ENCODE peak calls at places on chromosomes 13 and 19, in ten cellular contexts. Z is heart right ventricle; D is effector memory CD4-positive, alpha-beta T cell; G is astrocyte; U is pancreas; P is Karpas-422; J is transverse colon; A is mucosa of descending colon; R is uterus; V is naive thymus-derived CD4-positive, alpha-beta T cell. B is an unnamed sample. For H3K4me1, the result is how much of the 10 kb centered on the place peaks cover.

GRCh38 chr19:30781519-30781918 is 409.3 kb downstream of the ZNF536 start:
- DNase-seq in Z (peak), D (no peak), G (no peak), U (no peak), P (no peak), J (no peak), A (no peak), R (no peak), V (no peak), B (no peak)

GRCh38 chr19:37931941-37932655 is 25.1 kb downstream of the SIPA1L3 start:
- DNase-seq in Z (peak), D (no peak), G (peak), U (peak), P (no peak), J (peak), A (peak), R (peak), V (no peak), B (peak)

GRCh38 chr13:44884076-44884729 is 105.1 kb downstream of the NUFIP1 start:
- DNase-seq in Z (no peak), D (no peak), G (peak), U (no peak), P (no peak), J (no peak), A (no peak), R (no peak), V (no peak), B (no peak)

GRCh38 chr13:112079696-112080095 is 12.7 kb downstream of the SOX1 start:
- DNase-seq in Z (no peak), D (no peak), G (no peak), U (no peak), P (no peak), J (no peak), A (no peak), R (no peak), V (no peak), B (no peak)

GRCh38 chr13:43269037-43269476 is 245.7 kb downstream of the DNAJC15 start:
- DNase-seq in Z (no peak), D (no peak), G (peak), U (no peak), P (no peak), J (peak), A (no peak), R (peak), V (no peak), B (peak)

GRCh38 chr19:6020166-6020967 is 42.4 kb upstream of the RANBP3 start:
- DNase-seq in Z (no peak), D (no peak), G (no peak), U (no peak), P (no peak), J (no peak), A (no peak), R (no peak), V (no peak), B (no peak)

GRCh38 chr13:113323869-113324268 is 26.8 kb downstream of the LAMP1 start:
- DNase-seq in Z (no peak), D (no peak), G (no peak), U (no peak), P (no peak), J (no peak), A (no peak), R (no peak), V (no peak), B (no peak)

GRCh38 chr13:49517461-49517860 is 21.7 kb downstream of the PHF11 start:
- DNase-seq in Z (peak), D (no peak), G (no peak), U (no peak), P (no peak), J (no peak), A (no peak), R (no peak), V (no peak), B (no peak)

GRCh38 chr19:18660051-18660910 is 23.2 kb upstream of the CRTC1 start:
- DNase-seq in Z (peak), D (no peak), G (peak), U (no peak), P (no peak), J (peak), A (no peak), R (peak), V (no peak), B (no peak)

GRCh38 chr13:106329941-106330340 is 205.5 kb downstream of the EFNB2 start:
- DNase-seq in Z (no peak), D (no peak), G (no peak), U (no peak), P (no peak), J (peak), A (peak), R (no peak), V (no peak), B (no peak)

GRCh38 chr19:49858591-49858985 is 7.6 kb downstream of the PTOV1 start:
- DNase-seq in Z (no peak), D (no peak), G (no peak), U (no peak), P (no peak), J (no peak), A (no peak), R (no peak), V (no peak), B (no peak)

GRCh38 chr19:37217533-37217854 is 520 bp upstream of the ZNF383 start:
- DNase-seq in Z (no peak), D (no peak), G (no peak), U (no peak), P (peak), J (no peak), A (no peak), R (no peak), V (no peak), B (no peak)

GRCh38 chr19:51489113-51489512 is 10.8 kb downstream of the CEACAM18 start:
- DNase-seq in Z (no peak), D (no peak), G (no peak), U (no peak), P (no peak), J (no peak), A (no peak), R (no peak), V (no peak), B (no peak)

GRCh38 chr13:99956473-99957349 is 14.9 kb downstream of the ZIC5 start:
- DNase-seq in Z (no peak), D (no peak), G (no peak), U (peak), P (no peak), J (no peak), A (no peak), R (no peak), V (no peak), B (no peak)

GRCh38 chr19:41889896-41890295 is 6.9 kb downstream of the ARHGEF1 start:
- DNase-seq in Z (no peak), D (no peak), G (no peak), U (no peak), P (no peak), J (no peak), A (peak), R (no peak), V (no peak), B (no peak)

GRCh38 chr13:40458283-40459031 is 208.0 kb downstream of the FOXO1 start:
- DNase-seq in Z (no peak), D (no peak), G (no peak), U (no peak), P (peak), J (no peak), A (no peak), R (no peak), V (no peak), B (no peak)
- H3K4me1 ChIP-seq in Z (under half), D (under half), G (under half), U (under half), P (under half), J (under half), A (under half), R (under half), V (under half), B (under half)

GRCh38 chr13:32600891-32601290 is 14.6 kb downstream of the PDS5B start:
- DNase-seq in Z (no peak), D (no peak), G (no peak), U (no peak), P (peak), J (no peak), A (no peak), R (no peak), V (no peak), B (no peak)
- H3K4me1 ChIP-seq in Z (under half), D (under half), G (under half), U (under half), P (under half), J (under half), A (under half), R (under half), V (under half), B (under half)

GRCh38 chr19:2077833-2078619 is 18.1 kb downstream of the MOB3A start:
- DNase-seq in Z (no peak), D (no peak), G (no peak), U (no peak), P (no peak), J (no peak), A (no peak), R (no peak), V (no peak), B (no peak)

GRCh38 chr19:2079076-2079864 is 16.9 kb downstream of the MOB3A start:
- DNase-seq in Z (no peak), D (no peak), G (no peak), U (no peak), P (no peak), J (no peak), A (no peak), R (no peak), V (no peak), B (no peak)

GRCh38 chr19:2079865-2080301 is 16.2 kb downstream of the MOB3A start:
- DNase-seq in Z (no peak), D (no peak), G (no peak), U (no peak), P (no peak), J (no peak), A (no peak), R (no peak), V (no peak), B (no peak)

GRCh38 chr19:2076481-2077082 is 19.5 kb downstream of the MOB3A start:
- DNase-seq in Z (no peak), D (no peak), G (no peak), U (no peak), P (no peak), J (no peak), A (no peak), R (no peak), V (no peak), B (no peak)

GRCh38 chr19:2077398-2077797 is 18.7 kb downstream of the MOB3A start:
- DNase-seq in Z (no peak), D (no peak), G (no peak), U (no peak), P (no peak), J (no peak), A (no peak), R (no peak), V (no peak), B (no peak)
- H3K4me1 ChIP-seq in Z (under half), D (under half), G (under half), U (under half), P (under half), J (under half), A (under half), R (under half), V (under half), B (under half)

DNA sequence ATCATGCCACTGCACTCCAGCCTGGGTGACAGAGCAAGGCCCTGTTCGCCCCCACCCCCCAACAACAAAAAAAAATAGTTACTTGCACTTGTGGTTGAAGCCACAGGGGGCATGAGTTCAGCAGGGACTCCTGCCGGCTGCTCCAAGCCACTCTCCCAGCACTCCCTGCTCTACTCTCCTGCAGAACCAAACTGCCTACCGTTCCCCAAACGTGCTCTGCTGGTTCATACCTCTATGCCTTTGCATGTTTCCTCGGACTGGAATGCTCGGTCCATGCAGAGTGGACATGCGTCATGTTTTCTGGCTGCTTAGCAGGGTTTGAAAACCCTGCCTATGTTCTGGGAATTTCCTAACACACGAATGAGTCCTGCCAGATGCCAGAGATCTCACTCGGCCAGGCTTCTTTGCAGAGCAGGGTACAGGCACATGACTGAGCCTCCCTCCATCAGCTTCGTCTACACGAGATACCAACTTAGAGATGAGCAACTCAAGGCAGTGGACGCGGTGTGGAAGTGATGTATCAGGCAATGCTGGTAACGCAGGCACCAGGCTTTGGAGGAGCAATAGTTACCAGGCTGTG is 8.5 kb upstream of the SLC25A15 start:
- DNase-seq in Z (no peak), D (no peak), G (no peak), U (no peak), P (peak), J (no peak), A (no peak), R (no peak), V (no peak), B (no peak)
- H3K4me1 ChIP-seq in Z (under half), D (under half), G (under half), U (under half), P (under half), J (under half), A (under half), R (under half), V (under half), B (under half)

DNA sequence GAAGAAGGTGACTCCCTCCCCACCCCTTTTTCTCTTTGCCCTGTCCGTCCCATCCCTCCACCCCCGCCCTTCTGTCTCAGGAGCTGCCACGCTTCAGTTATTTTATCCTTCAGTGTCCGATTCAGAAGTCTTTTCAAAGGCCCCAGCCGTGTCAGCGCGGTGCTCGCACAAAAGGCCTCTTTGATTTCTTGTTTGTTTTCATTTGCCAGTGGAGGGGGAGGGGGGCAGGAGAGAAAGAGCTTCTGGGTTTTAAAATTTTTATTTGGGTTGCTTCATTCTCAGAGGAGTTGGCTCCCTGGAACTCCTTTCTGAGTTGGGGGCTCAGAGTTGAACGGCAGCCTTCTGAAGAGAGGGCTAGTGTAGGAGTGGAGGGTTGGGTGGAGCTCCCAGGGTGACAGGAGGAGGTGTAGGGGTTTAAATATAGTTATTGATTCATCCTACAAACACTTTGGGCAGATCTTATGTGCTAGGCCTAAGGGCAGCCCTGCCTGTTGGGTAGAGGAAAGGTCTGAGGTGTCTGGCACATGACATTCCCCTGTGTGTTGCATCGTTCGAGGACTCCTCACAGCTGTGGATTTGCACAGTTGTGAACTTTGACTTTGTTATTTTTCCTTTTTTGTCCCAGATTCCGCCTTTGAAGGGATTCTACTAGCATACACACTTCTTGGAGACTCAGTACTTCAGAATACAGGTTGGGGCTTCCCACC is 36.8 kb downstream of the NFIX start:
- DNase-seq in Z (no peak), D (no peak), G (peak), U (no peak), P (no peak), J (no peak), A (no peak), R (no peak), V (no peak), B (no peak)
- H3K4me1 ChIP-seq in Z (half or more), D (under half), G (half or more), U (under half), P (under half), J (half or more), A (half or more), R (half or more), V (under half), B (under half)

GRCh38 chr13:37495046-37495445 is 103.5 kb downstream of the POSTN start:
- DNase-seq in Z (no peak), D (no peak), G (peak), U (no peak), P (no peak), J (no peak), A (no peak), R (no peak), V (no peak), B (no peak)

GRCh38 chr13:37491661-37492060 is 106.9 kb downstream of the POSTN start:
- DNase-seq in Z (no peak), D (no peak), G (no peak), U (no peak), P (no peak), J (no peak), A (no peak), R (no peak), V (no peak), B (no peak)

GRCh38 chr13:37492741-37493514 is 105.6 kb downstream of the POSTN start:
- DNase-seq in Z (no peak), D (no peak), G (peak), U (no peak), P (no peak), J (no peak), A (no peak), R (no peak), V (no peak), B (no peak)

GRCh38 chr13:37490176-37490575 is 108.4 kb downstream of the POSTN start:
- DNase-seq in Z (no peak), D (no peak), G (peak), U (no peak), P (no peak), J (no peak), A (no peak), R (no peak), V (no peak), B (no peak)

GRCh38 chr13:37492061-37492460 is 106.5 kb downstream of the POSTN start:
- DNase-seq in Z (no peak), D (no peak), G (peak), U (no peak), P (no peak), J (no peak), A (no peak), R (no peak), V (no peak), B (no peak)
- H3K4me1 ChIP-seq in Z (under half), D (under half), G (under half), U (under half), P (under half), J (under half), A (under half), R (under half), V (under half), B (under half)

DNA sequence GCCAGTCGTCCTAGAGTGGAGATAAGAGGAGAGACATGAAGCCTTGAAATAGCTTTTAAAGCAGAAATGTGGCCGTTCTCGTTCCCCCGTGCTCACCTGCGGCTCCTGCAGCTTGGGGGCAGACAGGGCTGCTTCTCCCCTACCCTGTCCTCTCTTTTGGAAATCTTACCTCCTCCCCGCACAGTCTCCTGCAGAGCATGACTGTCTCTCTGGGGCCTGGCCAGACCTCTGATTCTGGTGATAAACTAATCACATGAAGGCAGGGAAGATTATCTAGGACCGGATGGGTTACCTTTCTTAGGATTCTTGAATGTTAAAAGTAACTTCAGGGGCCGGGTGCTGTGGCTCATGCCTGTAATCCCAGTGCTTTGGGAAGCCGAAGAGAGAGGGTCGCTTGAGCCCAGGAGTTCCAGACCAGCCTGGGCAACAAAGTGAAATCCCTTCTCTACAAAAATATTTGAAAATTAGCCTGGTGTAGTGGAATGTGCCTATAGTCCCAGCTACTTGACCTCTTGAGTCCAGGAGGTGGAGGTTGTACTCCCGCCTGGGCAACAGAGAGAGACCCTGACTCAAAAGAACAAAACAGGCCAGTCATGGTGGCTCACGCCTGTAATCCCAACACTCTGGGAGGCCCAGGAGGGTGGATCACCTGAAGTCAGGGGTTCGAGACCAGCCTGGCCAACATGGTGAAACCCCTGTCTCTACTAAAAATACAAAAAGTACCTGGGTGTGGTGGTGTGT is 8.1 kb downstream of the CEBPA start:
- DNase-seq in Z (no peak), D (no peak), G (no peak), U (no peak), P (no peak), J (no peak), A (peak), R (no peak), V (no peak), B (no peak)
- H3K4me1 ChIP-seq in Z (under half), D (under half), G (under half), U (under half), P (under half), J (under half), A (under half), R (under half), V (under half), B (under half)

DNA sequence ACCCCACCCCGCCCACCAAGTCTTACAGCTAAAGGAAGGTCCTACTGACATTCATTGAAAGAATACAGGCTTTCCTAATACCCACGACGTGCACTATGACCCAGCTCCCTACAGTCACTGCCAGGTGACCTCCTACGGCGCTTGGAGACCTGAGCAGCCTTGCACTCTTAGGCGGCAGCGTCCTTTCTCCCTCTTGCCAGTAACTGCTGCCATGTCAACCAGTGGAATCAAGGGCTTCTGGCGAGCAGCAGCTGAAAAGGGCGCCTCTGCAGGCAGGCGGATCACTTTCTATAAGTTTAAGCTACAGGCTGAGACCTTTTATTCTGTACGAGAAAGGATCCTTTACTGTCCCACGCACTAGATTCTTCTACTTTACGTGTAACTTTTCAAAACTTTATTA is 2.0 kb downstream of the KCTD12 start:
- DNase-seq in Z (peak), D (no peak), G (no peak), U (peak), P (no peak), J (peak), A (peak), R (peak), V (no peak), B (peak)
- H3K4me1 ChIP-seq in Z (under half), D (under half), G (under half), U (under half), P (under half), J (under half), A (under half), R (under half), V (under half), B (under half)

B was measured in ovary.